ENCODE peak calls at places on chromosomes 1 and 21, in nine cellular contexts. One of them, this sample, is unnamed. For H3K4me1, the result is how much of the 10 kb centered on the place peaks cover.

GRCh38 chr1:200916152-200916551 is 21.5 kb downstream of the INAVA start:
- DNase-seq in lower lobe of right lung: no peak
- DNase-seq in ovary: no peak
- DNase-seq in uterus: no peak
- DNase-seq in breast epithelium: no peak
- DNase-seq in A549: no peak
- DNase-seq in CD8-positive, alpha-beta memory T cell: no peak
- DNase-seq in Peyer's patch: peak
- DNase-seq in OCI-LY7: no peak
- DNase-seq in this sample: no peak

GRCh38 chr1:15676010-15676409 is 8.1 kb upstream of the PLEKHM2 start:
- DNase-seq in lower lobe of right lung: no peak
- DNase-seq in ovary: no peak
- DNase-seq in uterus: no peak
- DNase-seq in breast epithelium: no peak
- DNase-seq in A549: no peak
- DNase-seq in CD8-positive, alpha-beta memory T cell: no peak
- DNase-seq in Peyer's patch: no peak
- DNase-seq in OCI-LY7: no peak
- DNase-seq in this sample: no peak

GRCh38 chr1:14924012-14924452 is 229.5 kb upstream of the TMEM51 start:
- DNase-seq in lower lobe of right lung: peak
- DNase-seq in ovary: peak
- DNase-seq in uterus: peak
- DNase-seq in breast epithelium: peak
- DNase-seq in A549: peak
- DNase-seq in CD8-positive, alpha-beta memory T cell: no peak
- DNase-seq in Peyer's patch: peak
- DNase-seq in OCI-LY7: peak
- DNase-seq in this sample: peak

GRCh38 chr1:161388639-161389038 is 21.0 kb upstream of the CFAP126 start:
- DNase-seq in lower lobe of right lung: no peak
- DNase-seq in ovary: no peak
- DNase-seq in uterus: no peak
- DNase-seq in breast epithelium: no peak
- DNase-seq in A549: no peak
- DNase-seq in CD8-positive, alpha-beta memory T cell: no peak
- DNase-seq in Peyer's patch: no peak
- DNase-seq in OCI-LY7: peak
- DNase-seq in this sample: no peak

GRCh38 chr1:111739984-111740765 is 980 bp upstream of the INKA2 start:
- DNase-seq in lower lobe of right lung: peak
- DNase-seq in ovary: peak
- DNase-seq in uterus: peak
- DNase-seq in breast epithelium: no peak
- DNase-seq in A549: peak
- DNase-seq in CD8-positive, alpha-beta memory T cell: peak
- DNase-seq in Peyer's patch: peak
- DNase-seq in OCI-LY7: no peak
- DNase-seq in this sample: peak

GRCh38 chr1:204331275-204331674 is 28.5 kb downstream of the PLEKHA6 start:
- DNase-seq in lower lobe of right lung: peak
- DNase-seq in ovary: no peak
- DNase-seq in uterus: no peak
- DNase-seq in breast epithelium: no peak
- DNase-seq in A549: peak
- DNase-seq in CD8-positive, alpha-beta memory T cell: no peak
- DNase-seq in Peyer's patch: peak
- DNase-seq in OCI-LY7: no peak
- DNase-seq in this sample: peak

GRCh38 chr1:117616967-117617366 is 11.1 kb downstream of the TENT5C start:
- DNase-seq in lower lobe of right lung: no peak
- DNase-seq in ovary: no peak
- DNase-seq in uterus: no peak
- DNase-seq in breast epithelium: no peak
- DNase-seq in A549: no peak
- DNase-seq in CD8-positive, alpha-beta memory T cell: no peak
- DNase-seq in Peyer's patch: no peak
- DNase-seq in OCI-LY7: no peak
- DNase-seq in this sample: no peak

GRCh38 chr1:206489980-206490534 is 17.3 kb upstream of the RASSF5 start:
- DNase-seq in lower lobe of right lung: peak
- DNase-seq in ovary: peak
- DNase-seq in uterus: peak
- DNase-seq in breast epithelium: peak
- DNase-seq in A549: peak
- DNase-seq in CD8-positive, alpha-beta memory T cell: peak
- DNase-seq in Peyer's patch: peak
- DNase-seq in OCI-LY7: peak
- DNase-seq in this sample: peak

GRCh38 chr1:112298558-112298957 is 97.5 kb upstream of the CTTNBP2NL start:
- DNase-seq in lower lobe of right lung: peak
- DNase-seq in ovary: no peak
- DNase-seq in uterus: no peak
- DNase-seq in breast epithelium: peak
- DNase-seq in A549: peak
- DNase-seq in CD8-positive, alpha-beta memory T cell: peak
- DNase-seq in Peyer's patch: no peak
- DNase-seq in OCI-LY7: peak
- DNase-seq in this sample: peak

GRCh38 chr1:119773711-119774241 is 5.1 kb upstream of the HMGCS2 start:
- DNase-seq in lower lobe of right lung: no peak
- DNase-seq in ovary: no peak
- DNase-seq in uterus: no peak
- DNase-seq in breast epithelium: no peak
- DNase-seq in A549: no peak
- DNase-seq in CD8-positive, alpha-beta memory T cell: no peak
- DNase-seq in Peyer's patch: no peak
- DNase-seq in OCI-LY7: no peak
- DNase-seq in this sample: no peak

GRCh38 chr1:244874974-244875579 is 10.7 kb upstream of the HNRNPU start:
- DNase-seq in lower lobe of right lung: no peak
- DNase-seq in ovary: no peak
- DNase-seq in uterus: no peak
- DNase-seq in breast epithelium: no peak
- DNase-seq in A549: no peak
- DNase-seq in CD8-positive, alpha-beta memory T cell: no peak
- DNase-seq in Peyer's patch: no peak
- DNase-seq in OCI-LY7: no peak
- DNase-seq in this sample: no peak

GRCh38 chr21:29501451-29501850 is 202.7 kb downstream of the BACH1 start:
- DNase-seq in lower lobe of right lung: no peak
- DNase-seq in ovary: no peak
- DNase-seq in uterus: no peak
- DNase-seq in breast epithelium: no peak
- DNase-seq in A549: no peak
- DNase-seq in CD8-positive, alpha-beta memory T cell: no peak
- DNase-seq in Peyer's patch: no peak
- DNase-seq in OCI-LY7: no peak
- DNase-seq in this sample: no peak

GRCh38 chr1:238710697-238711096 is 675.7 kb upstream of the CHRM3 start:
- DNase-seq in lower lobe of right lung: no peak
- DNase-seq in ovary: no peak
- DNase-seq in uterus: no peak
- DNase-seq in breast epithelium: no peak
- DNase-seq in A549: peak
- DNase-seq in CD8-positive, alpha-beta memory T cell: no peak
- DNase-seq in Peyer's patch: no peak
- DNase-seq in OCI-LY7: no peak
- DNase-seq in this sample: no peak

GRCh38 chr1:227780101-227781044 is 35.1 kb upstream of the PRSS38 start:
- DNase-seq in lower lobe of right lung: peak
- DNase-seq in ovary: no peak
- DNase-seq in uterus: no peak
- DNase-seq in breast epithelium: no peak
- DNase-seq in A549: no peak
- DNase-seq in CD8-positive, alpha-beta memory T cell: no peak
- DNase-seq in Peyer's patch: no peak
- DNase-seq in OCI-LY7: no peak
- DNase-seq in this sample: no peak

GRCh38 chr21:16978309-16978895 is 534.4 kb upstream of the CXADR start:
- DNase-seq in lower lobe of right lung: no peak
- DNase-seq in ovary: no peak
- DNase-seq in uterus: no peak
- DNase-seq in breast epithelium: no peak
- DNase-seq in A549: no peak
- DNase-seq in CD8-positive, alpha-beta memory T cell: no peak
- DNase-seq in Peyer's patch: no peak
- DNase-seq in OCI-LY7: no peak
- DNase-seq in this sample: no peak

GRCh38 chr1:230891413-230891812 is 23.1 kb upstream of the C1orf198 start:
- DNase-seq in lower lobe of right lung: no peak
- DNase-seq in ovary: no peak
- DNase-seq in uterus: no peak
- DNase-seq in breast epithelium: no peak
- DNase-seq in A549: no peak
- DNase-seq in CD8-positive, alpha-beta memory T cell: no peak
- DNase-seq in Peyer's patch: no peak
- DNase-seq in OCI-LY7: no peak
- DNase-seq in this sample: no peak

DNA sequence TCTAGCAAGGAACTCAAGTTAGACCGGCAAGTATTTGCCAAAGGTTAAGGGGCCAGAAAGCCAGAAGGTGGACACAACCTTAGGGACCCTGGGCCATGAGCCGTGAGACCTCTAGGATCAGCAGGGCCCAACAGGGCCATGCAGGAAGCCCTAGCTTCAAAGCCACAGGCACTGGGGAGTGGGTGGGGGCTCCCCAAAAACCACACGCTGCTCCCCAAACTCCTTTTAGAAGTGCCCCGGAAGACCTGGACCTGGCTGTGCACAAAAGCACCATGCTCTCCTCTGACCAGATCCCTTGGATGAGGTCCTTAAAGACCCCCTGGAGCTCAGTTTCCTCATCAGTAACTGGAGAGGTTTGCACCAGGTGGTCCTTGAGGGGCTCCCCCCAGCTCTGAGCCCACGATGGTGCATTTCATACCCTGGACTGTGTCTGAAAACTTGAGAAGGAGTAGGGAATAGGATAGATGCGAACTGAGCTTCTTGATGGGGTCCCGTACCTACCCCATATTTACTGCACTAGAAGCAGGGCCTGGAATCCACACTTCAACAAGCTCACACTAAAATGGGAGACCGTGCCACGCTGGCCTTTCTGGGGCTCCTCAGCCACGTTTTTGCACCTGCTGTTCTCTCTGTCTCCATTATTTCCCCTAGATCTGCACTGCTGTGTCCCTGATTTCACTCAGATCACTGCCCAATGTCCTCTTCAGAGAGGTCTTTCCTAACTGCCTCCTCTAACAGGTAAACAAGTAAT is 40.6 kb upstream of the LBR start:
- DNase-seq in lower lobe of right lung: no peak
- DNase-seq in ovary: no peak
- DNase-seq in uterus: no peak
- DNase-seq in breast epithelium: no peak
- DNase-seq in A549: no peak
- DNase-seq in CD8-positive, alpha-beta memory T cell: peak
- DNase-seq in Peyer's patch: no peak
- DNase-seq in OCI-LY7: no peak
- DNase-seq in this sample: no peak
- H3K4me1 ChIP-seq in lower lobe of right lung: under half
- H3K4me1 ChIP-seq in ovary: under half
- H3K4me1 ChIP-seq in uterus: under half
- H3K4me1 ChIP-seq in breast epithelium: under half
- H3K4me1 ChIP-seq in A549: under half
- H3K4me1 ChIP-seq in CD8-positive, alpha-beta memory T cell: under half
- H3K4me1 ChIP-seq in Peyer's patch: under half
- H3K4me1 ChIP-seq in OCI-LY7: half or more
- H3K4me1 ChIP-seq in this sample: under half

GRCh38 chr1:159920202-159920601 is 5.1 kb downstream of the TAGLN2 start:
- DNase-seq in lower lobe of right lung: no peak
- DNase-seq in ovary: no peak
- DNase-seq in uterus: no peak
- DNase-seq in breast epithelium: no peak
- DNase-seq in A549: no peak
- DNase-seq in CD8-positive, alpha-beta memory T cell: no peak
- DNase-seq in Peyer's patch: no peak
- DNase-seq in OCI-LY7: no peak
- DNase-seq in this sample: no peak
- H3K4me1 ChIP-seq in lower lobe of right lung: half or more
- H3K4me1 ChIP-seq in ovary: under half
- H3K4me1 ChIP-seq in uterus: under half
- H3K4me1 ChIP-seq in breast epithelium: under half
- H3K4me1 ChIP-seq in A549: half or more
- H3K4me1 ChIP-seq in CD8-positive, alpha-beta memory T cell: under half
- H3K4me1 ChIP-seq in Peyer's patch: under half
- H3K4me1 ChIP-seq in OCI-LY7: under half
- H3K4me1 ChIP-seq in this sample: under half

GRCh38 chr1:226659136-226659535 is 79.9 kb downstream of the ITPKB start:
- DNase-seq in lower lobe of right lung: no peak
- DNase-seq in ovary: no peak
- DNase-seq in uterus: no peak
- DNase-seq in breast epithelium: no peak
- DNase-seq in A549: no peak
- DNase-seq in CD8-positive, alpha-beta memory T cell: no peak
- DNase-seq in Peyer's patch: no peak
- DNase-seq in OCI-LY7: no peak
- DNase-seq in this sample: no peak
- H3K4me1 ChIP-seq in lower lobe of right lung: half or more
- H3K4me1 ChIP-seq in ovary: under half
- H3K4me1 ChIP-seq in uterus: under half
- H3K4me1 ChIP-seq in breast epithelium: under half
- H3K4me1 ChIP-seq in A549: under half
- H3K4me1 ChIP-seq in CD8-positive, alpha-beta memory T cell: under half
- H3K4me1 ChIP-seq in Peyer's patch: under half
- H3K4me1 ChIP-seq in OCI-LY7: under half
- H3K4me1 ChIP-seq in this sample: under half

DNA sequence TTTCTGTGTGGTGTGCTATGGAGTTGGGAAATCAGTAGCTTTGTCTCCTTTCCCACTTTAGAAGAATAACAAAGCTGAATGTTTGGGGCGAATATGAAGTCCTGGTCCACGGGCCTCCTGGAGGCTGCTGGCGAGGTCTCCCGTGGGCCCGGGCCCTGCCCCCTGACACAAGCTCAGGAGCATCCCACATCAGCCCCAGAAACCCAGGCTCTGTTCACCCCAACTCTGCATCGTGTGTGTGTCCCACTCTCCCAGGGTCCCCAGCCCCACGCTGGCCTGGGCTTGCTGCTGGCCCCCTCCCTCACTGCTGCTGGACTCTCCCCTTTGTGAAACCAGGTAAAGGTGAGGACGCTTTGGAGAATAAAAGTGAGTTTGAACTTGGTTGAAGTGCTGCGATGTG is 8.1 kb downstream of the PRDM16 start:
- DNase-seq in lower lobe of right lung: no peak
- DNase-seq in ovary: no peak
- DNase-seq in uterus: no peak
- DNase-seq in breast epithelium: no peak
- DNase-seq in A549: no peak
- DNase-seq in CD8-positive, alpha-beta memory T cell: no peak
- DNase-seq in Peyer's patch: no peak
- DNase-seq in OCI-LY7: no peak
- DNase-seq in this sample: no peak
- H3K4me1 ChIP-seq in lower lobe of right lung: under half
- H3K4me1 ChIP-seq in ovary: under half
- H3K4me1 ChIP-seq in uterus: under half
- H3K4me1 ChIP-seq in breast epithelium: under half
- H3K4me1 ChIP-seq in A549: under half
- H3K4me1 ChIP-seq in CD8-positive, alpha-beta memory T cell: under half
- H3K4me1 ChIP-seq in Peyer's patch: under half
- H3K4me1 ChIP-seq in OCI-LY7: under half
- H3K4me1 ChIP-seq in this sample: under half

GRCh38 chr21:35026617-35027557 is 22.2 kb downstream of the RUNX1 start:
- DNase-seq in lower lobe of right lung: peak
- DNase-seq in ovary: no peak
- DNase-seq in uterus: no peak
- DNase-seq in breast epithelium: no peak
- DNase-seq in A549: peak
- DNase-seq in CD8-positive, alpha-beta memory T cell: peak
- DNase-seq in Peyer's patch: peak
- DNase-seq in OCI-LY7: peak
- DNase-seq in this sample: peak
- H3K4me1 ChIP-seq in lower lobe of right lung: under half
- H3K4me1 ChIP-seq in ovary: under half
- H3K4me1 ChIP-seq in uterus: under half
- H3K4me1 ChIP-seq in breast epithelium: under half
- H3K4me1 ChIP-seq in A549: under half
- H3K4me1 ChIP-seq in CD8-positive, alpha-beta memory T cell: half or more
- H3K4me1 ChIP-seq in Peyer's patch: under half
- H3K4me1 ChIP-seq in OCI-LY7: half or more
- H3K4me1 ChIP-seq in this sample: under half